ENCODE peak calls at places on chromosomes 16 and 17, in six cellular contexts. W is stimulated activated naive CD8-positive, alpha-beta T cell treated with anti-CD3 and anti-CD28 coated beads, Interleukin-15, amount 100 ng/mL, for 72 hours; F is fibroblast of the aortic adventitia; J is retina; R is effector CD4-positive, alpha-beta T cell; E is anterior cingulate cortex. C is an unnamed sample.

GRCh38 chr17:14311186-14311705 is 10.4 kb downstream of the HS3ST3B1 start:
- DNase-seq in W (no peak), F (no peak), J (no peak), R (no peak), E (no peak), C (no peak)

GRCh38 chr17:78935419-78936323 is 10.5 kb upstream of the TIMP2 start:
- DNase-seq in W (no peak), F (peak; percentile 99), J (peak; percentile 68), R (no peak), E (no peak), C (peak; percentile 94)

GRCh38 chr16:68756250-68757051 is 19.4 kb downstream of the CDH1 start:
- DNase-seq in W (peak; percentile 88), F (peak; percentile 17), J (no peak), R (no peak), E (no peak), C (no peak)

GRCh38 chr17:45441536-45442310 is 9.1 kb upstream of the ARHGAP27 start:
- DNase-seq in W (no peak), F (no peak), J (no peak), R (no peak), E (no peak), C (peak; percentile 4)

GRCh38 chr17:44782349-44782850 is 23.6 kb downstream of the ADAM11 start:
- DNase-seq in W (no peak), F (no peak), J (no peak), R (no peak), E (no peak), C (peak; percentile 22)

GRCh38 chr17:80877829-80878303 is 113.8 kb upstream of the CHMP6 start:
- DNase-seq in W (no peak), F (no peak), J (peak; percentile 68), R (no peak), E (no peak), C (no peak)

GRCh38 chr16:67926181-67926742 is 5.4 kb downstream of the CTRL start:
- DNase-seq in W (no peak), F (peak; percentile 34), J (no peak), R (no peak), E (no peak), C (peak; percentile 68)

GRCh38 chr16:20611975-20612471 is 35.9 kb upstream of the ACSM2B start:
- DNase-seq in W (no peak), F (no peak), J (no peak), R (no peak), E (no peak), C (no peak)

GRCh38 chr17:80984749-80985148 is 6.9 kb upstream of the CHMP6 start:
- DNase-seq in W (no peak), F (peak; percentile 93), J (no peak), R (no peak), E (no peak), C (no peak)

GRCh38 chr17:66619196-66619595 is 215.7 kb upstream of the CACNG5 start:
- DNase-seq in W (no peak), F (no peak), J (no peak), R (no peak), E (no peak), C (no peak)

GRCh38 chr17:44595216-44595775 is 38.0 kb downstream of the FZD2 start:
- DNase-seq in W (no peak), F (no peak), J (no peak), R (no peak), E (no peak), C (no peak)

GRCh38 chr16:87657621-87658192 is 55.4 kb downstream of the JPH3 start:
- DNase-seq in W (no peak), F (no peak), J (no peak), R (no peak), E (no peak), C (peak; percentile 61)

GRCh38 chr16:74501484-74502479 is 80.5 kb upstream of the CLEC18B start:
- DNase-seq in W (no peak), F (no peak), J (no peak), R (no peak), E (no peak), C (no peak)

GRCh38 chr17:46771601-46772012 is 46.9 kb downstream of the WNT3 start:
- DNase-seq in W (no peak), F (no peak), J (no peak), R (no peak), E (no peak), C (no peak)

GRCh38 chr17:78678711-78679110 is 101.5 kb upstream of the DNAH17 start:
- DNase-seq in W (no peak), F (no peak), J (no peak), R (no peak), E (no peak), C (no peak)

GRCh38 chr17:37833237-37833859 is 88.5 kb upstream of the HNF1B start:
- DNase-seq in W (no peak), F (no peak), J (no peak), R (no peak), E (no peak), C (no peak)

GRCh38 chr16:25210758-25211157 is 6.0 kb upstream of the AQP8 start:
- DNase-seq in W (peak; percentile 15), F (peak; percentile 46), J (no peak), R (no peak), E (no peak), C (no peak)

GRCh38 chr17:78573955-78574354 is 3.2 kb downstream of the DNAH17 start:
- DNase-seq in W (no peak), F (no peak), J (no peak), R (no peak), E (no peak), C (no peak)

GRCh38 chr16:53542283-53542682 is 39.3 kb upstream of the AKTIP start:
- DNase-seq in W (no peak), F (no peak), J (no peak), R (no peak), E (no peak), C (no peak)

GRCh38 chr17:82387577-82388106 is 16.1 kb downstream of the UTS2R start:
- DNase-seq in W (no peak), F (no peak), J (no peak), R (no peak), E (no peak), C (no peak)